ENCODE peak calls at places on chromosomes 11 and 22, in nine cellular contexts. V is mucosa of descending colon, W is tibial nerve, F is uterus, A is GM23338, H is colonic mucosa, Q is sigmoid colon, B is spleen, E is astrocyte. X is an unnamed sample.

GRCh38 chr22:50016988-50017700 is 4.6 kb upstream of the IL17REL start:
- DNase-seq in V (no peak), W (no peak), F (peak; percentile 12), A (no peak), H (no peak), Q (peak; percentile 50), B (peak; percentile 78), E (peak; percentile 9), X (no peak)

GRCh38 chr11:17803751-17804334 is 69.3 kb downstream of the KCNC1 start:
- DNase-seq in V (no peak), W (no peak), F (no peak), A (no peak), H (no peak), Q (no peak), B (no peak), E (no peak), X (no peak)

GRCh38 chr11:86802601-86803051 is 2.3 kb downstream of the PRSS23 start:
- DNase-seq in V (peak; percentile 54), W (no peak), F (no peak), A (peak; percentile 81), H (no peak), Q (no peak), B (no peak), E (peak; percentile 50), X (peak; percentile 29)

GRCh38 chr11:132866783-132867545 is 665.3 kb downstream of the OPCML start:
- DNase-seq in V (no peak), W (no peak), F (no peak), A (no peak), H (no peak), Q (no peak), B (no peak), E (peak; percentile 86), X (no peak)

GRCh38 chr11:31943056-31943780 is 132.1 kb upstream of the PAX6 start:
- DNase-seq in V (no peak), W (no peak), F (no peak), A (peak; percentile 20), H (no peak), Q (no peak), B (no peak), E (no peak), X (no peak)

GRCh38 chr22:22141771-22142591 is 102.6 kb upstream of the VPREB1 start:
- DNase-seq in V (no peak), W (no peak), F (no peak), A (no peak), H (no peak), Q (no peak), B (no peak), E (no peak), X (no peak)

GRCh38 chr11:122748968-122749687 is 89.2 kb upstream of the CRTAM start:
- DNase-seq in V (peak; percentile 47), W (peak; percentile 49), F (no peak), A (no peak), H (no peak), Q (peak; percentile 78), B (no peak), E (peak; percentile 96), X (no peak)

GRCh38 chr11:16194566-16194965 is 161.8 kb downstream of the SOX6 start:
- DNase-seq in V (no peak), W (peak; percentile 24), F (no peak), A (peak; percentile 48), H (no peak), Q (no peak), B (no peak), E (peak; percentile 48), X (no peak)

GRCh38 chr11:47964546-47964945 is 15.8 kb upstream of the PTPRJ start:
- DNase-seq in V (no peak), W (no peak), F (no peak), A (no peak), H (no peak), Q (no peak), B (no peak), E (no peak), X (no peak)

GRCh38 chr11:113534625-113535024 is 59.4 kb upstream of the DRD2 start:
- DNase-seq in V (no peak), W (no peak), F (no peak), A (no peak), H (no peak), Q (no peak), B (no peak), E (no peak), X (no peak)

GRCh38 chr11:109512680-109513079 is 90.7 kb downstream of the C11orf87 start:
- DNase-seq in V (no peak), W (no peak), F (no peak), A (no peak), H (no peak), Q (no peak), B (no peak), E (no peak), X (no peak)

GRCh38 chr11:77142091-77142975 is 14.3 kb downstream of the MYO7A start:
- DNase-seq in V (no peak), W (no peak), F (no peak), A (no peak), H (no peak), Q (no peak), B (no peak), E (no peak), X (no peak)

GRCh38 chr22:22877523-22878210 is 9.9 kb upstream of the IGLL5 start:
- DNase-seq in V (peak; percentile 57), W (peak; percentile 36), F (no peak), A (peak; percentile 89), H (peak; percentile 68), Q (no peak), B (peak; percentile 88), E (peak; percentile 2), X (peak; percentile 60)

GRCh38 chr11:10461276-10461790 is 6.3 kb downstream of the AMPD3 start:
- DNase-seq in V (no peak), W (no peak), F (no peak), A (no peak), H (no peak), Q (no peak), B (no peak), E (no peak), X (no peak)

GRCh38 chr11:20243974-20244373 is 83.7 kb upstream of the DBX1 start:
- DNase-seq in V (no peak), W (no peak), F (no peak), A (no peak), H (no peak), Q (no peak), B (no peak), E (no peak), X (no peak)

GRCh38 chr11:18393581-18394299 is 623 bp upstream of the LDHA start:
- DNase-seq in V (no peak), W (peak; percentile 18), F (no peak), A (no peak), H (peak; percentile 34), Q (no peak), B (peak; percentile 82), E (no peak), X (peak; percentile 25)

GRCh38 chr11:104895619-104896018 is 2.6 kb downstream of the CASP12 start:
- DNase-seq in V (no peak), W (no peak), F (no peak), A (no peak), H (no peak), Q (no peak), B (no peak), E (no peak), X (no peak)

GRCh38 chr22:48959496-48959895 is 868.2 kb downstream of the BRD1 start:
- DNase-seq in V (no peak), W (no peak), F (no peak), A (no peak), H (peak; percentile 3), Q (no peak), B (peak; percentile 39), E (no peak), X (no peak)

GRCh38 chr22:24121938-24122337 is 59.3 kb upstream of the SUSD2 start:
- DNase-seq in V (no peak), W (no peak), F (no peak), A (no peak), H (no peak), Q (no peak), B (no peak), E (no peak), X (no peak)
- H3K36me3 ChIP-seq in V (no peaks in the 10 kb centered on the region), W (no peaks in the 10 kb centered on the region), F (no peaks in the 10 kb centered on the region), A (no peaks in the 10 kb centered on the region), H (no peaks in the 10 kb centered on the region), Q (peaks cover 31% of the 10 kb centered on the region), B (peaks cover 25% of the 10 kb centered on the region), E (no peaks in the 10 kb centered on the region), X (no peaks in the 10 kb centered on the region)

GRCh38 chr11:64793271-64794160 is 9.5 kb downstream of the MAP4K2 start:
- DNase-seq in V (no peak), W (no peak), F (no peak), A (no peak), H (no peak), Q (peak; percentile 69), B (peak; percentile 83), E (no peak), X (no peak)

GRCh38 chr11:64794526-64794925 is 8.5 kb downstream of the MAP4K2 start:
- DNase-seq in V (no peak), W (no peak), F (no peak), A (no peak), H (no peak), Q (no peak), B (peak; percentile 27), E (no peak), X (no peak)

GRCh38 chr11:64791781-64792291 is 11.2 kb downstream of the MAP4K2 start:
- DNase-seq in V (no peak), W (no peak), F (no peak), A (no peak), H (no peak), Q (peak; percentile 64), B (peak; percentile 66), E (no peak), X (no peak)

GRCh38 chr11:64790205-64791095 is 12.1 kb upstream of the SF1 start:
- DNase-seq in V (no peak), W (no peak), F (no peak), A (no peak), H (no peak), Q (peak; percentile 59), B (peak; percentile 66), E (no peak), X (no peak)

DNA sequence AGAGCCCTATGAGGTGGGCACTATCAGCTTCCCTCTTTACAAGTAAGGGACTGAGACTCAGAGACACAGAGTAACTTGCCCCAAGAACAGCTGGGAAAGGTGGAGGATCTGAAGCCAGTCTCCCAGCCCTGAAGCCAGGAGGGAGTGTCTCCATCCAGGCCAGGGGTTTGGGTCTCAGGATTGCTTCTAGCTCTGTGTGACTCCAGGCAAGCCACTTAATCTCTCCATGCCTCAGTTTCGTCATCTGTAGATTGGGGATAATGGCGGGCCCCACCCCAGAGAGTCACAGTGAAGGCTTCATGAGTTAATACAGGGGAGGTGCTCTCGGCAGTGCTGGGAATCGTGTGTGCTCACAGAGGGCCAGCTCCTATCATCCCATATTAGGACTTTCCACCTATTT is 10.5 kb downstream of the MAP4K2 start:
- DNase-seq in V (no peak), W (no peak), F (no peak), A (no peak), H (no peak), Q (no peak), B (no peak), E (no peak), X (no peak)
- H3K36me3 ChIP-seq in V (no peaks in the 10 kb centered on the region), W (no peaks in the 10 kb centered on the region), F (no peaks in the 10 kb centered on the region), A (no peaks in the 10 kb centered on the region), H (no peaks in the 10 kb centered on the region), Q (peaks cover 20% of the 10 kb centered on the region), B (peaks cover 34% of the 10 kb centered on the region), E (no peaks in the 10 kb centered on the region), X (no peaks in the 10 kb centered on the region)

GRCh38 chr22:24118689-24119384 is 62.5 kb upstream of the SUSD2 start:
- DNase-seq in V (no peak), W (no peak), F (no peak), A (no peak), H (no peak), Q (no peak), B (no peak), E (no peak), X (no peak)
- H3K36me3 ChIP-seq in V (no peaks in the 10 kb centered on the region), W (no peaks in the 10 kb centered on the region), F (no peaks in the 10 kb centered on the region), A (no peaks in the 10 kb centered on the region), H (peaks cover 4% of the 10 kb centered on the region), Q (peaks cover 31% of the 10 kb centered on the region), B (peaks cover 39% of the 10 kb centered on the region), E (no peaks in the 10 kb centered on the region), X (peaks cover 16% of the 10 kb centered on the region)

GRCh38 chr22:43060213-43060612 is 29.0 kb downstream of the TTLL1 start:
- DNase-seq in V (peak; percentile 37), W (peak; percentile 20), F (no peak), A (peak; percentile 80), H (peak; percentile 45), Q (no peak), B (no peak), E (no peak), X (peak; percentile 45)
- H3K36me3 ChIP-seq in V (no peaks in the 10 kb centered on the region), W (no peaks in the 10 kb centered on the region), F (no peaks in the 10 kb centered on the region), A (no peaks in the 10 kb centered on the region), H (no peaks in the 10 kb centered on the region), Q (peaks cover 13% of the 10 kb centered on the region), B (peaks cover 5% of the 10 kb centered on the region), E (no peaks in the 10 kb centered on the region), X (no peaks in the 10 kb centered on the region)

X was measured in body of pancreas.